ENCODE peak calls at places on chromosomes 2 and 18, in four cellular contexts. G, Y, T and W are unnamed samples.

GRCh38 chr18:48649231-48649630 is 110.4 kb downstream of the CTIF start:
- DNase-seq in Y (no peak), G (no peak), T (no peak), W (no peak)

GRCh38 chr2:180523629-180524340 is 456.6 kb upstream of the UBE2E3 start:
- DNase-seq in T (no peak), Y (no peak), G (no peak), W (no peak)

GRCh38 chr2:55550368-55551102 is 31.0 kb downstream of the CFAP36 start:
- DNase-seq in T (no peak), Y (no peak), G (no peak), W (no peak)

GRCh38 chr18:41075212-41075611 is 879.8 kb upstream of the PIK3C3 start:
- DNase-seq in Y (no peak), T (no peak), G (no peak), W (no peak)

GRCh38 chr2:69253893-69254292 is 133.1 kb downstream of the GFPT1 start:
- DNase-seq in T (no peak), G (no peak), Y (no peak), W (no peak)

GRCh38 chr2:84487298-84487996 is 28.4 kb upstream of the SUCLG1 start:
- DNase-seq in G (no peak), T (no peak), Y (no peak), W (no peak)

GRCh38 chr18:48621815-48622555 is 83.2 kb downstream of the CTIF start:
- DNase-seq in G (no peak), T (no peak), Y (no peak), W (no peak)

GRCh38 chr2:108367776-108368175 is 10.0 kb upstream of the SULT1C4 start:
- DNase-seq in G (no peak), Y (no peak), T (no peak), W (no peak)

GRCh38 chr18:64097497-64097896 is 51.4 kb downstream of the LINC00305 start:
- DNase-seq in Y (no peak), G (no peak), T (no peak), W (no peak)

GRCh38 chr18:24544141-24544498 is 83.7 kb downstream of the HRH4 start:
- DNase-seq in T (peak; percentile 53), G (no peak), Y (no peak), W (peak; percentile 42)

GRCh38 chr18:40810371-40810770 is 1144.7 kb upstream of the PIK3C3 start:
- DNase-seq in G (no peak), T (no peak), Y (no peak), W (no peak)

GRCh38 chr2:171794918-171795317 is 99.1 kb downstream of the SLC25A12 start:
- DNase-seq in G (no peak), Y (no peak), T (no peak), W (no peak)

GRCh38 chr18:58955738-58956137 is 91.1 kb downstream of the ZNF532 start:
- DNase-seq in T (no peak), G (no peak), Y (no peak), W (no peak)

GRCh38 chr2:36562245-36562644 is 35.7 kb downstream of the FEZ2 start:
- DNase-seq in Y (no peak), G (no peak), T (no peak), W (no peak)

GRCh38 chr2:100965596-100965995 is 36.5 kb upstream of the RPL31 start:
- DNase-seq in Y (no peak), G (no peak), T (no peak), W (no peak)

GRCh38 chr2:149715005-149715592 is 127.5 kb upstream of the MMADHC start:
- DNase-seq in G (no peak), Y (no peak), T (no peak), W (peak; percentile 53)

GRCh38 chr2:161115605-161116097 is 44.6 kb upstream of the TANK start:
- DNase-seq in Y (no peak), G (no peak), T (no peak), W (no peak)

GRCh38 chr2:95260028-95261023 is 13.9 kb upstream of the PROM2 start:
- DNase-seq in Y (no peak), T (no peak), G (no peak), W (no peak)

GRCh38 chr18:52160652-52161051 is 179.3 kb upstream of the DCC start:
- DNase-seq in Y (no peak), G (no peak), T (no peak), W (no peak)

GRCh38 chr2:26068602-26069298 is 34.9 kb downstream of the RAB10 start:
- DNase-seq in Y (peak; percentile 52), T (no peak), G (no peak), W (no peak)

GRCh38 chr2:19643117-19643518 is 258.7 kb downstream of the TTC32 start:
- DNase-seq in Y (no peak), G (no peak), T (no peak), W (no peak)

GRCh38 chr2:130768191-130768855 is 13.0 kb downstream of the AMER3 start:
- DNase-seq in G (no peak), T (no peak), Y (no peak), W (no peak)

GRCh38 chr18:70448588-70448987 is 159.7 kb downstream of the SOCS6 start:
- DNase-seq in T (no peak), G (no peak), Y (no peak), W (no peak)

GRCh38 chr18:68428026-68428425 is 286.9 kb downstream of the TMX3 start:
- DNase-seq in Y (no peak), G (no peak), T (no peak), W (peak; percentile 84)

GRCh38 chr2:74957886-74958276 is 562 bp upstream of the POLE4 start:
- DNase-seq in T (no peak), Y (peak; percentile 19), G (no peak), W (no peak)

GRCh38 chr2:120001461-120001860 is 11.4 kb upstream of the EPB41L5 start:
- DNase-seq in Y (no peak), T (no peak), G (no peak), W (no peak)

GRCh38 chr2:240512666-240513535 is 44.9 kb downstream of the ANKMY1 start:
- DNase-seq in G (no peak), T (no peak), Y (no peak), W (no peak)

GRCh38 chr2:212327171-212327809 is 211.3 kb downstream of the ERBB4 start:
- DNase-seq in Y (no peak), G (no peak), T (no peak), W (no peak)

GRCh38 chr18:8854962-8855361 is 149.6 kb downstream of the MTCL1 start:
- DNase-seq in G (no peak), Y (no peak), T (no peak), W (no peak)

GRCh38 chr2:102494570-102494969 is 21.5 kb downstream of the SLC9A4 start:
- DNase-seq in T (no peak), Y (no peak), G (no peak), W (no peak)

GRCh38 chr2:37851428-37851827 is 73.7 kb upstream of the RMDN2 start:
- DNase-seq in T (no peak), G (no peak), Y (no peak), W (no peak)

GRCh38 chr2:194087089-194087488 is 1569.9 kb upstream of the SLC39A10 start:
- DNase-seq in T (no peak), Y (no peak), G (no peak), W (no peak)

GRCh38 chr18:76494181-76494540 is 881 bp downstream of the ZNF516 start:
- DNase-seq in Y (no peak), G (peak; percentile 43), T (peak; percentile 44), W (peak; percentile 24)

GRCh38 chr18:72460210-72460680 is 83.9 kb downstream of the CBLN2 start:
- DNase-seq in G (no peak), T (no peak), Y (no peak), W (no peak)

GRCh38 chr18:79947881-79948610 is 3.4 kb downstream of the SLC66A2 start:
- DNase-seq in G (no peak), T (no peak), Y (no peak), W (no peak)

GRCh38 chr2:176128172-176129012 is 1.1 kb upstream of the HOXD8 start:
- DNase-seq in Y (no peak), G (no peak), T (no peak), W (peak; percentile 91)

GRCh38 chr2:201419057-201419635 is 32.1 kb downstream of the TRAK2 start:
- DNase-seq in G (no peak), T (no peak), Y (no peak), W (no peak)